ENCODE peak calls at places on chromosomes 3 and 15, in four cellular contexts. One of them, this sample, is unnamed.
A peak's percentile ranks its signal among the peaks of the same experiment; 100 is the strongest.

GRCh38 chr15:100869151-100869999 is 10.3 kb upstream of the ALDH1A3 start:
- DNase-seq in A549: no peak
- DNase-seq in SK-N-SH: peak; percentile 47
- DNase-seq in GM12878: no peak
- DNase-seq in this sample: no peak

GRCh38 chr15:47885921-47886320 is 168.6 kb downstream of the SEMA6D start:
- DNase-seq in A549: no peak
- DNase-seq in SK-N-SH: no peak
- DNase-seq in GM12878: no peak
- DNase-seq in this sample: no peak

GRCh38 chr3:194928831-194929594 is 243.3 kb downstream of the FAM43A start:
- DNase-seq in A549: no peak
- DNase-seq in SK-N-SH: no peak
- DNase-seq in GM12878: no peak
- DNase-seq in this sample: no peak

GRCh38 chr3:186930639-186931486 is 537 bp downstream of the ST6GAL1 start:
- DNase-seq in A549: peak; percentile 23
- DNase-seq in SK-N-SH: peak; percentile 73
- DNase-seq in GM12878: peak; percentile 52
- DNase-seq in this sample: peak; percentile 71

GRCh38 chr3:151926956-151927355 is 53.5 kb downstream of the SUCNR1 start:
- DNase-seq in A549: peak; percentile 48
- DNase-seq in SK-N-SH: no peak
- DNase-seq in GM12878: no peak
- DNase-seq in this sample: no peak

GRCh38 chr3:66493464-66494099 is 7.2 kb downstream of the LRIG1 start:
- DNase-seq in A549: no peak
- DNase-seq in SK-N-SH: no peak
- DNase-seq in GM12878: no peak
- DNase-seq in this sample: no peak

GRCh38 chr3:119187266-119187665 is 13.9 kb downstream of the UPK1B start:
- DNase-seq in A549: no peak
- DNase-seq in SK-N-SH: no peak
- DNase-seq in GM12878: no peak
- DNase-seq in this sample: no peak

GRCh38 chr3:170413291-170413690 is 5.4 kb upstream of the CLDN11 start:
- DNase-seq in A549: no peak
- DNase-seq in SK-N-SH: no peak
- DNase-seq in GM12878: no peak
- DNase-seq in this sample: no peak

GRCh38 chr3:172634948-172635347 is 75.9 kb downstream of the NCEH1 start:
- DNase-seq in A549: no peak
- DNase-seq in SK-N-SH: no peak
- DNase-seq in GM12878: no peak
- DNase-seq in this sample: no peak

GRCh38 chr15:90638241-90638691 is 78.9 kb upstream of the BLM start:
- DNase-seq in A549: no peak
- DNase-seq in SK-N-SH: peak; percentile 54
- DNase-seq in GM12878: no peak
- DNase-seq in this sample: no peak

GRCh38 chr3:52288674-52289073 is 1.0 kb downstream of the GLYCTK start:
- DNase-seq in A549: no peak
- DNase-seq in SK-N-SH: no peak
- DNase-seq in GM12878: no peak
- DNase-seq in this sample: no peak

GRCh38 chr15:78453447-78453846 is 15.4 kb downstream of the IREB2 start:
- DNase-seq in A549: no peak
- DNase-seq in SK-N-SH: no peak
- DNase-seq in GM12878: no peak
- DNase-seq in this sample: no peak

GRCh38 chr3:125024817-125025216 is 31.0 kb downstream of the HEG1 start:
- DNase-seq in A549: no peak
- DNase-seq in SK-N-SH: no peak
- DNase-seq in GM12878: no peak
- DNase-seq in this sample: no peak

GRCh38 chr3:160754371-160754854 is 1.6 kb upstream of the PPM1L start:
- DNase-seq in A549: peak; percentile 5
- DNase-seq in SK-N-SH: peak; percentile 27
- DNase-seq in GM12878: no peak
- DNase-seq in this sample: no peak

GRCh38 chr3:126746395-126747177 is 42.5 kb downstream of the CHCHD6 start:
- DNase-seq in A549: peak; percentile 21
- DNase-seq in SK-N-SH: peak; percentile 43
- DNase-seq in GM12878: no peak
- DNase-seq in this sample: peak; percentile 84

GRCh38 chr3:47365213-47366153 is 15.3 kb upstream of the PTPN23 start:
- DNase-seq in A549: no peak
- DNase-seq in SK-N-SH: no peak
- DNase-seq in GM12878: no peak
- DNase-seq in this sample: no peak

GRCh38 chr3:31793821-31794220 is 187.2 kb downstream of the OSBPL10 start:
- DNase-seq in A549: no peak
- DNase-seq in SK-N-SH: no peak
- DNase-seq in GM12878: no peak
- DNase-seq in this sample: no peak

GRCh38 chr3:31550452-31551251 is 17.9 kb downstream of the STT3B start:
- DNase-seq in A549: peak; percentile 34
- DNase-seq in SK-N-SH: peak; percentile 43
- DNase-seq in GM12878: no peak
- DNase-seq in this sample: peak; percentile 20

GRCh38 chr3:96983731-96984130 is 169.3 kb downstream of the EPHA6 start:
- DNase-seq in A549: no peak
- DNase-seq in SK-N-SH: no peak
- DNase-seq in GM12878: no peak
- DNase-seq in this sample: no peak

GRCh38 chr3:57756528-57757401 is 656 bp downstream of the SLMAP start:
- DNase-seq in A549: peak; percentile 30
- DNase-seq in SK-N-SH: peak; percentile 73
- DNase-seq in GM12878: no peak
- DNase-seq in this sample: peak; percentile 40

GRCh38 chr3:183515968-183516851 is 39.3 kb downstream of the KLHL6 start:
- DNase-seq in A549: no peak
- DNase-seq in SK-N-SH: no peak
- DNase-seq in GM12878: peak; percentile 77
- DNase-seq in this sample: no peak

GRCh38 chr3:150385296-150386242 is 22.5 kb upstream of the TSC22D2 start:
- DNase-seq in A549: no peak
- DNase-seq in SK-N-SH: no peak
- DNase-seq in GM12878: peak; percentile 75
- DNase-seq in this sample: no peak

GRCh38 chr15:100900136-100900894 is 18.8 kb upstream of the LRRK1 start:
- DNase-seq in A549: no peak
- DNase-seq in SK-N-SH: no peak
- DNase-seq in GM12878: no peak
- DNase-seq in this sample: no peak

GRCh38 chr15:39344662-39345141 is 236.2 kb upstream of the THBS1 start:
- DNase-seq in A549: no peak
- DNase-seq in SK-N-SH: no peak
- DNase-seq in GM12878: no peak
- DNase-seq in this sample: peak; percentile 48

GRCh38 chr3:46187876-46188275 is 20.2 kb downstream of the CCR1 start:
- DNase-seq in A549: no peak
- DNase-seq in SK-N-SH: no peak
- DNase-seq in GM12878: no peak
- DNase-seq in this sample: no peak

GRCh38 chr15:64991536-64992135 is 1.9 kb upstream of the SPG21 start:
- DNase-seq in A549: no peak
- DNase-seq in SK-N-SH: no peak
- DNase-seq in GM12878: no peak
- DNase-seq in this sample: no peak

GRCh38 chr3:10344147-10344943 is 23.4 kb upstream of the SEC13 start:
- DNase-seq in A549: peak; percentile 63
- DNase-seq in SK-N-SH: peak; percentile 86
- DNase-seq in GM12878: no peak
- DNase-seq in this sample: no peak

DNA sequence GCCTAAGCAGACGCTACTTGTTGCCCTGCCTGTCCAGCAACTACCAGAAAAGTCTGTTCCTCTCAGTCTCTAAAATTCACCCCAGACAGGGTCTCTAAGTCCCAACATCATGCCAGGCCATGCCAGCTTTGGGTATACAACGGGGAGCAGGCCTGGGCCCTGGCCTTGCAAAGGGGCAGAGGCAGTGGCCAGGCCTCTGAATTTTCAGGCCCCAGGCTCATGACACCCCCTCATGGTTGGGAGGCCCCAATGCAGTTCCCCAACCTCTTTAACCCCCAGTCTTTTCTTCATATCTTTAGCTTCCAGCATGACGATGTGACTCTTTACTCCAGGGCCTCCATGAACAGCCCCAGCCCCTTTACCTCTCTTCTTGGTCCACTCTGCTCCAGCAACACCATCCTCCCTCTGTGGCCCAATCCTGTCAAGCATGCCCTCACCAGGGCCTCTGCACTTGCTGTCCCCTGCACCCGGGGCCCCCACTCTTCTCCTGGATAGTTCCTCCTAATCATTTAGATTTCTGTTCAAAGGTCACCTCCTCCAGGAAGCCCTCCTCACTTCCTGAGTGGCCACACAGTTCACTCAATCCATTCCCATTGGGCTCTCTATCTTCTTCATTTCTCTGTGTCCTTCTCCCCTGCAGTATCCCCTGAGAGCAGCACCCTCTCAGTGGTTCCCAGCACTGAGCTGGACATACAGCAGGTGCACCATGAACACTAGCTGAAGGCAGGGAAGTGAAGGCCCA is 4.8 kb downstream of the IQSEC1 start:
- DNase-seq in A549: no peak
- DNase-seq in SK-N-SH: no peak
- DNase-seq in GM12878: no peak
- DNase-seq in this sample: no peak
- TF ChIP-seq PBX3 in A549: no peak
- TF ChIP-seq PBX3 in SK-N-SH: no peak
- TF ChIP-seq PBX3 in GM12878: no peak
- TF ChIP-seq PBX3 in this sample: no peak

GRCh38 chr3:165837058-165837525 is at the start of gene BCHE:
- DNase-seq in A549: peak; percentile 4
- DNase-seq in SK-N-SH: no peak
- DNase-seq in GM12878: no peak
- DNase-seq in this sample: no peak
- TF ChIP-seq PBX3 in A549: no peak
- TF ChIP-seq PBX3 in SK-N-SH: no peak
- TF ChIP-seq PBX3 in GM12878: no peak
- TF ChIP-seq PBX3 in this sample: no peak

GRCh38 chr3:156908398-156908797 is 82.2 kb downstream of the LEKR1 start:
- DNase-seq in A549: no peak
- DNase-seq in SK-N-SH: no peak
- DNase-seq in GM12878: no peak
- DNase-seq in this sample: no peak
- TF ChIP-seq PBX3 in A549: no peak
- TF ChIP-seq PBX3 in SK-N-SH: no peak
- TF ChIP-seq PBX3 in GM12878: no peak
- TF ChIP-seq PBX3 in this sample: no peak

GRCh38 chr3:178771511-178771910 is 235.3 kb downstream of the KCNMB2 start:
- DNase-seq in A549: no peak
- DNase-seq in SK-N-SH: no peak
- DNase-seq in GM12878: no peak
- DNase-seq in this sample: no peak
- TF ChIP-seq PBX3 in A549: no peak
- TF ChIP-seq PBX3 in SK-N-SH: no peak
- TF ChIP-seq PBX3 in GM12878: no peak
- TF ChIP-seq PBX3 in this sample: no peak

GRCh38 chr15:74318376-74319137 is 48.9 kb downstream of the CYP11A1 start:
- DNase-seq in A549: no peak
- DNase-seq in SK-N-SH: no peak
- DNase-seq in GM12878: no peak
- DNase-seq in this sample: no peak
- TF ChIP-seq PBX3 in A549: no peak
- TF ChIP-seq PBX3 in SK-N-SH: no peak
- TF ChIP-seq PBX3 in GM12878: no peak
- TF ChIP-seq PBX3 in this sample: no peak

DNA sequence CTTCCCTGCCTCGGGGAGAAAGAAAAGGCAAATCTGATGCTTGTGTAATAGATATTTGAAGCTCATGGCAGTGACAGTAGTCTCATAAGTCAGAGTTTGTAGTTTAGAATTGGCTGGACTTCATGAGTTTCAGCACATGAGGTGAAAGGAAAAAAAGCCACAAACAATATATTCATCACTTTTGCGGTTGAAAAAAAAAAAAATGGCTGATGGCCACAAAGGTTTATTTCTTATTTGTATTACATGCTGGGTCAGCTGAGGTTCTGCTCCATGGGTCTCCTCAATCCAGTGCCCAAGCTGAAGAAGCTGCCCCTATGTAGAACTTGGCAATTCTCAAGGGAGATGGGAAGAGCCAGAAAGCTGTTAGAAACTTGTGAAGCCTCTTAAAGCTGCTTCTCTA is 2.2 kb upstream of the ZMAT3 start:
- DNase-seq in A549: no peak
- DNase-seq in SK-N-SH: no peak
- DNase-seq in GM12878: no peak
- DNase-seq in this sample: no peak
- TF ChIP-seq PBX3 in A549: no peak
- TF ChIP-seq PBX3 in SK-N-SH: no peak
- TF ChIP-seq PBX3 in GM12878: no peak
- TF ChIP-seq PBX3 in this sample: no peak

DNA sequence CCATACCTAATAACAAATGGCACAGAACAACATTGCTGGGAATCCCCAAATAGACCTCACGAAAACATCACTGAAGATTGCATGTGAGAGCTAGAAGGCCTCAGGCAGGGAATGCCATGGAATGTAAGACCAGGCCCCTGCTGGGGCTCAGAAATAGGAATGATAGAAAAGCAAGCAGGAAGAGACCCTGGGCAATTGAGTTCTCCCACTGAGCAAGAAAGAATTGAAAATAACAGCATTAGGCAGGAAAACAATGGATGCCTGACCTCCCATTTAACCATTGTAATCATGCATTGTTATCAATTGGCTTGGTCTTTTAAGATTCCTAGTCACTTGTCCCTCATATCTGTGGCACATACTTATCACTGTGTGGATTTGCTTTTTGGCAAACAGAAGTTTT is 581.6 kb downstream of the FHIT start:
- DNase-seq in A549: no peak
- DNase-seq in SK-N-SH: no peak
- DNase-seq in GM12878: no peak
- DNase-seq in this sample: no peak
- TF ChIP-seq PBX3 in A549: no peak
- TF ChIP-seq PBX3 in SK-N-SH: no peak
- TF ChIP-seq PBX3 in GM12878: no peak
- TF ChIP-seq PBX3 in this sample: no peak

DNA sequence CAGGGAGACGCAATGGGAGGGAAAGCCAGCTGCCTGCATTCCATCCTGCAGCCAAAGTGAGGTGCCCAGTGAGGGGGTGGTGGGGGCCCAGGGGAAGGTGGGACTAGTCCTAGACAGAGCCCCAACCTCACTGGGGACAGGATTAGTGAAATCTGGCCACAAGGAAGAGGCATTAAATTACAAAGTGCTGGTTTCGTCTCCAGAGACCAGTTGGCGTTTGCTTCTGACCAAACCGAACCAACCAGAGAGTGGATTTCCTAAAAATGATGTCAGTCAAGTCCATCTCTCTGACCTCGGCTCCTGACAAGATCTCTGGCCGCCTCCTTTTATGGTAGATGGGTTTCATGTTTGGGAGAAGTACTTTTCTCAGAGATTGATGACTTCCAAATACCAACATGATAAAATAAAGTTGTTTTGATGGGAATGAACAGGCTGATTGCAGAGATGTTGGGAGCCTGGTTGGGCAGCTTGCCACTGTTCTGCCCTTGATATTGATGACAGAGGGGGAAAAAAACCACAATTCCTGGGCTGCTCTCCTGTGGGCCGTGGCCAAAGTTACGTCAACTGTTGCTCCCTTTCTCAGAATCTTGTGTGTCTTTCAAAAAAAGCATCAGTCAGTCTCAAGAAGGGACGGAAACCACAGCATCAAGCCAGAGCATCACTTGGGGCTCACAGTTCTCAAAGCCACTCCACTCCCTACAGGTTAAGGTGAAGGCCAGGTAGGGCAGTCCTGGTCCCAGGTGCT is 24.6 kb downstream of the ITGA11 start:
- DNase-seq in A549: no peak
- DNase-seq in SK-N-SH: no peak
- DNase-seq in GM12878: no peak
- DNase-seq in this sample: no peak
- TF ChIP-seq PBX3 in A549: no peak
- TF ChIP-seq PBX3 in SK-N-SH: peak; percentile 27
- TF ChIP-seq PBX3 in GM12878: no peak
- TF ChIP-seq PBX3 in this sample: no peak

This sample was measured in HepG2.